ENCODE peak calls at places on chromosomes 5 and 9, in seven cellular contexts. One of them, this sample, is unnamed.

GRCh38 chr9:127448112-127448805 is 2.9 kb downstream of the RPL12 start:
- DNase-seq in sigmoid colon: no peak
- DNase-seq in transverse colon: no peak
- DNase-seq in uterus: no peak
- DNase-seq in endothelial cell of umbilical vein: no peak
- DNase-seq in K562: no peak
- DNase-seq in lower leg skin: no peak
- DNase-seq in this sample: no peak

GRCh38 chr9:91465420-91465819 is 41.8 kb upstream of the NFIL3 start:
- DNase-seq in sigmoid colon: no peak
- DNase-seq in transverse colon: no peak
- DNase-seq in uterus: no peak
- DNase-seq in endothelial cell of umbilical vein: no peak
- DNase-seq in K562: no peak
- DNase-seq in lower leg skin: no peak
- DNase-seq in this sample: no peak

GRCh38 chr5:133913413-133914155 is 54.8 kb downstream of the C5orf15 start:
- DNase-seq in sigmoid colon: no peak
- DNase-seq in transverse colon: no peak
- DNase-seq in uterus: no peak
- DNase-seq in endothelial cell of umbilical vein: no peak
- DNase-seq in K562: no peak
- DNase-seq in lower leg skin: no peak
- DNase-seq in this sample: no peak

GRCh38 chr5:151298063-151298462 is 5.5 kb downstream of the SLC36A3 start:
- DNase-seq in sigmoid colon: no peak
- DNase-seq in transverse colon: no peak
- DNase-seq in uterus: no peak
- DNase-seq in endothelial cell of umbilical vein: peak
- DNase-seq in K562: no peak
- DNase-seq in lower leg skin: no peak
- DNase-seq in this sample: peak

GRCh38 chr5:154583545-154584168 is 105.6 kb upstream of the HAND1 start:
- DNase-seq in sigmoid colon: no peak
- DNase-seq in transverse colon: no peak
- DNase-seq in uterus: no peak
- DNase-seq in endothelial cell of umbilical vein: no peak
- DNase-seq in K562: no peak
- DNase-seq in lower leg skin: no peak
- DNase-seq in this sample: no peak

GRCh38 chr5:102811962-102812361 is 56.9 kb downstream of the PAM start:
- DNase-seq in sigmoid colon: no peak
- DNase-seq in transverse colon: no peak
- DNase-seq in uterus: no peak
- DNase-seq in endothelial cell of umbilical vein: peak
- DNase-seq in K562: no peak
- DNase-seq in lower leg skin: no peak
- DNase-seq in this sample: no peak

GRCh38 chr5:53360811-53361210 is 119.6 kb upstream of the FST start:
- DNase-seq in sigmoid colon: no peak
- DNase-seq in transverse colon: no peak
- DNase-seq in uterus: no peak
- DNase-seq in endothelial cell of umbilical vein: peak
- DNase-seq in K562: no peak
- DNase-seq in lower leg skin: no peak
- DNase-seq in this sample: no peak

GRCh38 chr5:113378486-113378885 is 56.3 kb downstream of the TSSK1B start:
- DNase-seq in sigmoid colon: no peak
- DNase-seq in transverse colon: no peak
- DNase-seq in uterus: no peak
- DNase-seq in endothelial cell of umbilical vein: no peak
- DNase-seq in K562: no peak
- DNase-seq in lower leg skin: no peak
- DNase-seq in this sample: no peak

GRCh38 chr5:181181650-181182565 is 23.1 kb downstream of the TRIM7 start:
- DNase-seq in sigmoid colon: peak
- DNase-seq in transverse colon: peak
- DNase-seq in uterus: peak
- DNase-seq in endothelial cell of umbilical vein: peak
- DNase-seq in K562: no peak
- DNase-seq in lower leg skin: no peak
- DNase-seq in this sample: no peak

GRCh38 chr9:121784706-121785426 is 133.4 kb downstream of the DAB2IP start:
- DNase-seq in sigmoid colon: no peak
- DNase-seq in transverse colon: peak
- DNase-seq in uterus: peak
- DNase-seq in endothelial cell of umbilical vein: no peak
- DNase-seq in K562: no peak
- DNase-seq in lower leg skin: peak
- DNase-seq in this sample: no peak

GRCh38 chr5:24804221-24804681 is 159.5 kb upstream of the CDH10 start:
- DNase-seq in sigmoid colon: no peak
- DNase-seq in transverse colon: no peak
- DNase-seq in uterus: no peak
- DNase-seq in endothelial cell of umbilical vein: no peak
- DNase-seq in K562: no peak
- DNase-seq in lower leg skin: no peak
- DNase-seq in this sample: no peak

GRCh38 chr9:3948826-3949578 is 350.9 kb downstream of the GLIS3 start:
- DNase-seq in sigmoid colon: no peak
- DNase-seq in transverse colon: no peak
- DNase-seq in uterus: no peak
- DNase-seq in endothelial cell of umbilical vein: no peak
- DNase-seq in K562: no peak
- DNase-seq in lower leg skin: no peak
- DNase-seq in this sample: no peak

DNA sequence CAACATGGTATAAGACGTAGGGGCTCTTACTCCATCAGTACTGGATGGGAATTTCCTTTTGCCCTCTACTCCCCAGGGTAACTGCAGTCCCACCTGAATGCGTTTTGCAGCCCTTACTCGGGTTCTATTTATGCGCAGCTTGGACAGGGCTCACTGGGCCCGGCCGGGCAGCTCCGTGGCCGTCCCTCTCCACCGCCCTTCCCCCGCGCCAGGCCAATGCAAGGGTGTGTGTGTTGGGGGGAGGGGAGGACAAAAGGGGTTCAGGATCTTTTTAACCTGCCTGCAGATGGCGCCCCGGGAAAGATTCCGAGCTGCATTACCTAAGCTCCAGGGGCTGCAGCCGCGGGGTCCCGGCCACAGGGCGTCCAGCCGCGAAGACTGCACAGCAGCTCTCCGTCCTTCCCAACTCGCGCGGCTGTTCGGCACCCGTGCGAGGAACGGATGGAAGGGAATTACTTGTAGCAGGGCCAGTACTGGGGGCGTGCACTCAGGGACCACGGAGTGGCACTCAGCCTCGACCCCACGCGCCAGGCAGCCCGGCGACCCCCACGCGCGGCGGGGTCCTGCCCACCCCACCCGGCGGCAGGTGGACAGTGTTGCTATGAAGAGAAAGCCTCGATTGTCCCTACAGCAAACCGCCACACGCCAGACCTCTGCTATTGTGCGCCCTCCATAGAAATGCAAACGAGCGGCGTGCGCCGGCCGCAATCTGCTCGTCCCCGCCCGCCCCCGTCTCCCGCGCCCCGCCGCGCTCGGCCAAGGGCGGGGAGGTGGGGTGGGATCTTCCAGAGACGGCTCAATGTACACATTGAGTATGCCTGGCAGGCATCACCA is 966 bp upstream of the GADD45G start:
- DNase-seq in sigmoid colon: peak
- DNase-seq in transverse colon: peak
- DNase-seq in uterus: peak
- DNase-seq in endothelial cell of umbilical vein: peak
- DNase-seq in K562: peak
- DNase-seq in lower leg skin: peak
- DNase-seq in this sample: peak
- TF ChIP-seq POLR2A in sigmoid colon: no peak
- TF ChIP-seq POLR2A in transverse colon: peak
- TF ChIP-seq POLR2A in uterus: no peak
- TF ChIP-seq POLR2A in endothelial cell of umbilical vein: no peak
- TF ChIP-seq POLR2A in K562: no peak
- TF ChIP-seq POLR2A in lower leg skin: no peak
- TF ChIP-seq POLR2A in this sample: no peak

DNA sequence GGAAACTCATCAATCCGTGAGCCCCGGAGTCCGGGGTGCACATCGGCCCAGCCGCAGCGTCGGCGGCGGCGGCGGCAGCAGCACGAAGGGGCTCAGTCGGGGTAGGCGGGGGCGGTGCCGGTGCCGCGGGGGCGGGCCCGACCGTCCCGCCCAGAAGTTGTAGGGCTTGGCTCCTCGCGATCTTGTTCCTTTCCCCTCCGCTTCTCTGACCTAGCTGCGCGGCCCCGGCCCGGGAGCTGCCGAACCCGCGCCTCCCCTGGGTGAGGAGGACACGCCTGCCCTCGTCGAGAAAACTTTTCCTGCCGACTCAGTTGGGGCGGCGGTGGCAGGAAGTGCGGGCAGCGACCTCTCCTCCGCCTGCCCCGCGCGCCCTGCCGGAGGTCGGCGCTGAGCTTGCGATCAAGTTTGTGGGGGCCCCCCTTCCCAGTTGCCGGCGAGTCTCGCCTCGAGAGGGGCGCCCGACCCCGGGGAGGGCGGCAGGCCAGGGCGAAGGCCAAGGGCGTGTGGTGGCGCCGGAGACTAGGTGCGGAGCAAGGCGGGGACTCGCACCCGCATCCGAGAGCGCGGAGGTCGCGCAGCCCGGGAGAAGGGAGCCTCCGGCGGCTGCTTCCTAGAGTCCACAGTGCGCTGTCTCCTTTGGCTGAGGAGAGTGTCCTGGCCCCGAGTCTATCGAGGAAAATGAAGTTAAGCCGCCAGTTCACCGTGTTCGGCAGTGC is at the start of gene MAN2A1:
- DNase-seq in sigmoid colon: peak
- DNase-seq in transverse colon: peak
- DNase-seq in uterus: peak
- DNase-seq in endothelial cell of umbilical vein: peak
- DNase-seq in K562: peak
- DNase-seq in lower leg skin: peak
- DNase-seq in this sample: peak
- TF ChIP-seq POLR2A in sigmoid colon: peak
- TF ChIP-seq POLR2A in transverse colon: peak
- TF ChIP-seq POLR2A in uterus: no peak
- TF ChIP-seq POLR2A in endothelial cell of umbilical vein: no peak
- TF ChIP-seq POLR2A in K562: peak
- TF ChIP-seq POLR2A in lower leg skin: peak
- TF ChIP-seq POLR2A in this sample: peak

GRCh38 chr9:123654218-123654617 is 275.7 kb downstream of the DENND1A start:
- DNase-seq in sigmoid colon: no peak
- DNase-seq in transverse colon: no peak
- DNase-seq in uterus: no peak
- DNase-seq in endothelial cell of umbilical vein: no peak
- DNase-seq in K562: no peak
- DNase-seq in lower leg skin: no peak
- DNase-seq in this sample: no peak
- TF ChIP-seq POLR2A in sigmoid colon: no peak
- TF ChIP-seq POLR2A in transverse colon: no peak
- TF ChIP-seq POLR2A in uterus: no peak
- TF ChIP-seq POLR2A in endothelial cell of umbilical vein: no peak
- TF ChIP-seq POLR2A in K562: no peak
- TF ChIP-seq POLR2A in lower leg skin: no peak
- TF ChIP-seq POLR2A in this sample: no peak

DNA sequence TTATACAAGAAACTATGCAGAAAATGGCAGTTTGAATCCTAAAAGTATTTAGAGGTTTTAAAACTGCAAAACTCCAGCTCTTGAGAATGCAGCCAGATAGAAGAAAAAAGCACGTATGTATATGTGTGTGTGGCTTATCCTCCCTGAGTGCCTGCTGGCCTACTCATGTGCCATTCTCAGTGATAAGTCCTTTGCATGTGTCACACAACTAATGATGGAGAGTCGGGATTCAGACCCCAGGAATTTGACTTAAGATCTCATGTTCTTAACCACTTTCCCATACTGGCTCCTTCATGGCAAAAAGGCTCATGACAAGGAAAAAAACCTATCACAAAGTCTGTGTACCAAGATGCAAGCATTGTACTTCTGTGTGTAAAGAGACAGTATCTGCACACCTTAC is 26.6 kb downstream of the SMARCA2 start:
- DNase-seq in sigmoid colon: no peak
- DNase-seq in transverse colon: no peak
- DNase-seq in uterus: no peak
- DNase-seq in endothelial cell of umbilical vein: no peak
- DNase-seq in K562: no peak
- DNase-seq in lower leg skin: no peak
- DNase-seq in this sample: no peak
- TF ChIP-seq POLR2A in sigmoid colon: no peak
- TF ChIP-seq POLR2A in transverse colon: no peak
- TF ChIP-seq POLR2A in uterus: no peak
- TF ChIP-seq POLR2A in endothelial cell of umbilical vein: no peak
- TF ChIP-seq POLR2A in K562: no peak
- TF ChIP-seq POLR2A in lower leg skin: no peak
- TF ChIP-seq POLR2A in this sample: no peak

GRCh38 chr5:172179032-172179989 is 8.7 kb downstream of the STK10 start:
- DNase-seq in sigmoid colon: no peak
- DNase-seq in transverse colon: peak
- DNase-seq in uterus: no peak
- DNase-seq in endothelial cell of umbilical vein: peak
- DNase-seq in K562: no peak
- DNase-seq in lower leg skin: no peak
- DNase-seq in this sample: no peak
- TF ChIP-seq POLR2A in sigmoid colon: no peak
- TF ChIP-seq POLR2A in transverse colon: no peak
- TF ChIP-seq POLR2A in uterus: no peak
- TF ChIP-seq POLR2A in endothelial cell of umbilical vein: no peak
- TF ChIP-seq POLR2A in K562: no peak
- TF ChIP-seq POLR2A in lower leg skin: no peak
- TF ChIP-seq POLR2A in this sample: no peak

DNA sequence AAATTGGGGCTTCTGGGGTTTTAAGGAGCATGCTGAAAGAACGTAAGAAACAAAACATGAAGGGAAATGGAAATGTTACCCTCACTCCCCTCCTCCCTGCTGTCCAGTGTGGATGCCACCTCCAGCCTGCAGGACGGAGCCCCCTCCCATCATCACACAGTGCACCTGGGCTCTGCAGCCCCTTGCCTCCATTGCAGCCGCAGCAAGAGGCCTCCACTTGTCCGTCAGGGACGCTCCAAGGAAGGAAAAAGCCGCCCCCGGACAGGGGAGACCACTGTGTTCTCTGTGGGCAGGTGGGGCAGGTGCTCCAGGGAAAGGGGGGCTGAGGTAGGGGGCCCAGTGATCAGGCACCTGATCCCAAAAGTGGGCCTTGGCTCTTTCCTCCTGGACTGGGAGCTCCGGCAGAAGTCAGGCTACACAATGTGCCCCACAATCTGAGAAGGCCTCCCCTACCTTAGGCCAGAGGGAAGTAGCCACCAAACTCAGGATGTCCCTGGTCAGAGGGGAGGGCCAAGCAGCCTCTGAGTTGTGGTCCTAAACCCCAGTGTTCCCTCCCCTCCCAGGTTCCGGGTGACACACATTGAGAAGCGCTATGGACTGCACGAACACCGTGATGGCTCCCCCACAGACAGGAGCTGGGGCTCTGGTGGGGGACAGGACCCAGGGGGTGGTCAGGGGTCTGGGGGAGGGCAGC is 2.7 kb downstream of the RELL2 start:
- DNase-seq in sigmoid colon: no peak
- DNase-seq in transverse colon: no peak
- DNase-seq in uterus: no peak
- DNase-seq in endothelial cell of umbilical vein: no peak
- DNase-seq in K562: no peak
- DNase-seq in lower leg skin: peak
- DNase-seq in this sample: no peak
- TF ChIP-seq POLR2A in sigmoid colon: no peak
- TF ChIP-seq POLR2A in transverse colon: no peak
- TF ChIP-seq POLR2A in uterus: no peak
- TF ChIP-seq POLR2A in endothelial cell of umbilical vein: no peak
- TF ChIP-seq POLR2A in K562: no peak
- TF ChIP-seq POLR2A in lower leg skin: no peak
- TF ChIP-seq POLR2A in this sample: no peak